ENCODE peak calls at places on chromosome 6, in nine cellular contexts. One of them, this sample, is unnamed.

GRCh38 chr6:137699036-137699683 is 167.9 kb upstream of the TNFAIP3 start:
- DNase-seq in T-helper 17 cell: no peak
- DNase-seq in midbrain: peak
- DNase-seq in occipital lobe: no peak
- DNase-seq in erythroblast: no peak
- DNase-seq in ACHN: no peak
- DNase-seq in nucleus accumbens: no peak
- DNase-seq in adrenal gland: no peak
- DNase-seq in GF-D8: no peak
- DNase-seq in this sample: no peak

GRCh38 chr6:10223841-10224240 is 191.0 kb downstream of the TFAP2A start:
- DNase-seq in T-helper 17 cell: no peak
- DNase-seq in midbrain: no peak
- DNase-seq in occipital lobe: no peak
- DNase-seq in erythroblast: no peak
- DNase-seq in ACHN: no peak
- DNase-seq in nucleus accumbens: no peak
- DNase-seq in adrenal gland: no peak
- DNase-seq in GF-D8: no peak
- DNase-seq in this sample: no peak

GRCh38 chr6:156009656-156010055 is 554.0 kb upstream of the NOX3 start:
- DNase-seq in T-helper 17 cell: no peak
- DNase-seq in midbrain: no peak
- DNase-seq in occipital lobe: no peak
- DNase-seq in erythroblast: no peak
- DNase-seq in ACHN: no peak
- DNase-seq in nucleus accumbens: no peak
- DNase-seq in adrenal gland: no peak
- DNase-seq in GF-D8: no peak
- DNase-seq in this sample: no peak

GRCh38 chr6:160301341-160301740 is 42.7 kb upstream of the SLC22A2 start:
- DNase-seq in T-helper 17 cell: no peak
- DNase-seq in midbrain: no peak
- DNase-seq in occipital lobe: no peak
- DNase-seq in erythroblast: no peak
- DNase-seq in ACHN: no peak
- DNase-seq in nucleus accumbens: no peak
- DNase-seq in adrenal gland: no peak
- DNase-seq in GF-D8: no peak
- DNase-seq in this sample: no peak

GRCh38 chr6:95866732-95867131 is 149.0 kb upstream of the FUT9 start:
- DNase-seq in T-helper 17 cell: no peak
- DNase-seq in midbrain: no peak
- DNase-seq in occipital lobe: no peak
- DNase-seq in erythroblast: no peak
- DNase-seq in ACHN: peak
- DNase-seq in nucleus accumbens: no peak
- DNase-seq in adrenal gland: no peak
- DNase-seq in GF-D8: no peak
- DNase-seq in this sample: no peak

GRCh38 chr6:159505140-159505922 is 187.7 kb downstream of the SOD2 start:
- DNase-seq in T-helper 17 cell: no peak
- DNase-seq in midbrain: peak
- DNase-seq in occipital lobe: no peak
- DNase-seq in erythroblast: no peak
- DNase-seq in ACHN: no peak
- DNase-seq in nucleus accumbens: no peak
- DNase-seq in adrenal gland: no peak
- DNase-seq in GF-D8: no peak
- DNase-seq in this sample: no peak

GRCh38 chr6:127939442-127940066 is 38.7 kb upstream of the THEMIS start:
- DNase-seq in T-helper 17 cell: no peak
- DNase-seq in midbrain: no peak
- DNase-seq in occipital lobe: no peak
- DNase-seq in erythroblast: peak
- DNase-seq in ACHN: no peak
- DNase-seq in nucleus accumbens: no peak
- DNase-seq in adrenal gland: no peak
- DNase-seq in GF-D8: no peak
- DNase-seq in this sample: no peak

GRCh38 chr6:132768051-132768517 is 10.4 kb upstream of the VNN2 start:
- DNase-seq in T-helper 17 cell: no peak
- DNase-seq in midbrain: no peak
- DNase-seq in occipital lobe: no peak
- DNase-seq in erythroblast: peak
- DNase-seq in ACHN: peak
- DNase-seq in nucleus accumbens: no peak
- DNase-seq in adrenal gland: peak
- DNase-seq in GF-D8: peak
- DNase-seq in this sample: no peak

GRCh38 chr6:152089992-152090391 is 282.5 kb downstream of the ESR1 start:
- DNase-seq in T-helper 17 cell: no peak
- DNase-seq in midbrain: no peak
- DNase-seq in occipital lobe: no peak
- DNase-seq in erythroblast: no peak
- DNase-seq in ACHN: no peak
- DNase-seq in nucleus accumbens: no peak
- DNase-seq in adrenal gland: no peak
- DNase-seq in GF-D8: no peak
- DNase-seq in this sample: no peak

GRCh38 chr6:85986681-85987080 is 344.0 kb upstream of the SYNCRIP start:
- DNase-seq in T-helper 17 cell: no peak
- DNase-seq in midbrain: no peak
- DNase-seq in occipital lobe: no peak
- DNase-seq in erythroblast: no peak
- DNase-seq in ACHN: no peak
- DNase-seq in nucleus accumbens: no peak
- DNase-seq in adrenal gland: no peak
- DNase-seq in GF-D8: no peak
- DNase-seq in this sample: no peak

GRCh38 chr6:130708338-130708737 is 118.9 kb upstream of the SMLR1 start:
- DNase-seq in T-helper 17 cell: no peak
- DNase-seq in midbrain: no peak
- DNase-seq in occipital lobe: no peak
- DNase-seq in erythroblast: no peak
- DNase-seq in ACHN: no peak
- DNase-seq in nucleus accumbens: no peak
- DNase-seq in adrenal gland: no peak
- DNase-seq in GF-D8: no peak
- DNase-seq in this sample: no peak

GRCh38 chr6:38796850-38797249 is 81.7 kb downstream of the DNAH8 start:
- DNase-seq in T-helper 17 cell: no peak
- DNase-seq in midbrain: no peak
- DNase-seq in occipital lobe: no peak
- DNase-seq in erythroblast: no peak
- DNase-seq in ACHN: no peak
- DNase-seq in nucleus accumbens: no peak
- DNase-seq in adrenal gland: no peak
- DNase-seq in GF-D8: no peak
- DNase-seq in this sample: no peak

GRCh38 chr6:108203189-108204119 is 37.6 kb downstream of the NR2E1 start:
- DNase-seq in T-helper 17 cell: no peak
- DNase-seq in midbrain: no peak
- DNase-seq in occipital lobe: peak
- DNase-seq in erythroblast: no peak
- DNase-seq in ACHN: no peak
- DNase-seq in nucleus accumbens: no peak
- DNase-seq in adrenal gland: no peak
- DNase-seq in GF-D8: no peak
- DNase-seq in this sample: no peak

GRCh38 chr6:160029525-160029924 is 60.6 kb downstream of the IGF2R start:
- DNase-seq in T-helper 17 cell: no peak
- DNase-seq in midbrain: no peak
- DNase-seq in occipital lobe: no peak
- DNase-seq in erythroblast: no peak
- DNase-seq in ACHN: no peak
- DNase-seq in nucleus accumbens: no peak
- DNase-seq in adrenal gland: no peak
- DNase-seq in GF-D8: no peak
- DNase-seq in this sample: no peak

GRCh38 chr6:18533793-18534192 is 146.6 kb downstream of the RNF144B start:
- DNase-seq in T-helper 17 cell: no peak
- DNase-seq in midbrain: no peak
- DNase-seq in occipital lobe: no peak
- DNase-seq in erythroblast: no peak
- DNase-seq in ACHN: no peak
- DNase-seq in nucleus accumbens: no peak
- DNase-seq in adrenal gland: no peak
- DNase-seq in GF-D8: no peak
- DNase-seq in this sample: no peak

GRCh38 chr6:161924516-161925116 is 650.8 kb upstream of the AGPAT4 start:
- DNase-seq in T-helper 17 cell: no peak
- DNase-seq in midbrain: no peak
- DNase-seq in occipital lobe: no peak
- DNase-seq in erythroblast: no peak
- DNase-seq in ACHN: no peak
- DNase-seq in nucleus accumbens: no peak
- DNase-seq in adrenal gland: no peak
- DNase-seq in GF-D8: no peak
- DNase-seq in this sample: no peak

GRCh38 chr6:107611060-107611824 is 121.3 kb downstream of the SOBP start:
- DNase-seq in T-helper 17 cell: no peak
- DNase-seq in midbrain: no peak
- DNase-seq in occipital lobe: no peak
- DNase-seq in erythroblast: no peak
- DNase-seq in ACHN: no peak
- DNase-seq in nucleus accumbens: no peak
- DNase-seq in adrenal gland: no peak
- DNase-seq in GF-D8: no peak
- DNase-seq in this sample: no peak

GRCh38 chr6:160426146-160426545 is 78.0 kb downstream of the SLC22A3 start:
- DNase-seq in T-helper 17 cell: no peak
- DNase-seq in midbrain: no peak
- DNase-seq in occipital lobe: no peak
- DNase-seq in erythroblast: no peak
- DNase-seq in ACHN: no peak
- DNase-seq in nucleus accumbens: no peak
- DNase-seq in adrenal gland: no peak
- DNase-seq in GF-D8: no peak
- DNase-seq in this sample: no peak

GRCh38 chr6:148251286-148251685 is 91.4 kb upstream of the SASH1 start:
- DNase-seq in T-helper 17 cell: no peak
- DNase-seq in midbrain: peak
- DNase-seq in occipital lobe: no peak
- DNase-seq in erythroblast: no peak
- DNase-seq in ACHN: peak
- DNase-seq in nucleus accumbens: no peak
- DNase-seq in adrenal gland: no peak
- DNase-seq in GF-D8: peak
- DNase-seq in this sample: no peak

GRCh38 chr6:15502451-15503345 is 160.1 kb downstream of the DTNBP1 start:
- DNase-seq in T-helper 17 cell: no peak
- DNase-seq in midbrain: peak
- DNase-seq in occipital lobe: no peak
- DNase-seq in erythroblast: no peak
- DNase-seq in ACHN: no peak
- DNase-seq in nucleus accumbens: no peak
- DNase-seq in adrenal gland: peak
- DNase-seq in GF-D8: no peak
- DNase-seq in this sample: no peak

GRCh38 chr6:118939683-118940082 is 4.7 kb upstream of the MCM9 start:
- DNase-seq in T-helper 17 cell: no peak
- DNase-seq in midbrain: peak
- DNase-seq in occipital lobe: no peak
- DNase-seq in erythroblast: no peak
- DNase-seq in ACHN: no peak
- DNase-seq in nucleus accumbens: no peak
- DNase-seq in adrenal gland: no peak
- DNase-seq in GF-D8: no peak
- DNase-seq in this sample: no peak

GRCh38 chr6:75315978-75316377 is 31.4 kb upstream of the TMEM30A start:
- DNase-seq in T-helper 17 cell: no peak
- DNase-seq in midbrain: no peak
- DNase-seq in occipital lobe: no peak
- DNase-seq in erythroblast: no peak
- DNase-seq in ACHN: no peak
- DNase-seq in nucleus accumbens: no peak
- DNase-seq in adrenal gland: no peak
- DNase-seq in GF-D8: no peak
- DNase-seq in this sample: no peak

GRCh38 chr6:159919011-159919511 is 28.3 kb downstream of the MAS1 start:
- DNase-seq in T-helper 17 cell: no peak
- DNase-seq in midbrain: no peak
- DNase-seq in occipital lobe: peak
- DNase-seq in erythroblast: no peak
- DNase-seq in ACHN: no peak
- DNase-seq in nucleus accumbens: no peak
- DNase-seq in adrenal gland: no peak
- DNase-seq in GF-D8: no peak
- DNase-seq in this sample: no peak

GRCh38 chr6:16389642-16390041 is 151.3 kb downstream of the GMPR start:
- DNase-seq in T-helper 17 cell: no peak
- DNase-seq in midbrain: no peak
- DNase-seq in occipital lobe: no peak
- DNase-seq in erythroblast: no peak
- DNase-seq in ACHN: no peak
- DNase-seq in nucleus accumbens: no peak
- DNase-seq in adrenal gland: no peak
- DNase-seq in GF-D8: no peak
- DNase-seq in this sample: no peak

GRCh38 chr6:166584046-166584679 is 2.3 kb downstream of the RAMACL start:
- DNase-seq in T-helper 17 cell: no peak
- DNase-seq in midbrain: no peak
- DNase-seq in occipital lobe: no peak
- DNase-seq in erythroblast: no peak
- DNase-seq in ACHN: no peak
- DNase-seq in nucleus accumbens: no peak
- DNase-seq in adrenal gland: no peak
- DNase-seq in GF-D8: no peak
- DNase-seq in this sample: no peak

GRCh38 chr6:18211338-18211737 is 53.0 kb downstream of the DEK start:
- DNase-seq in T-helper 17 cell: no peak
- DNase-seq in midbrain: no peak
- DNase-seq in occipital lobe: no peak
- DNase-seq in erythroblast: no peak
- DNase-seq in ACHN: no peak
- DNase-seq in nucleus accumbens: no peak
- DNase-seq in adrenal gland: no peak
- DNase-seq in GF-D8: no peak
- DNase-seq in this sample: no peak

GRCh38 chr6:33424855-33425667 is 5.2 kb downstream of the SYNGAP1 start:
- DNase-seq in T-helper 17 cell: no peak
- DNase-seq in midbrain: no peak
- DNase-seq in occipital lobe: no peak
- DNase-seq in erythroblast: peak
- DNase-seq in ACHN: no peak
- DNase-seq in nucleus accumbens: no peak
- DNase-seq in adrenal gland: peak
- DNase-seq in GF-D8: no peak
- DNase-seq in this sample: no peak

GRCh38 chr6:68743099-68743498 is 108.0 kb downstream of the ADGRB3 start:
- DNase-seq in T-helper 17 cell: no peak
- DNase-seq in midbrain: no peak
- DNase-seq in occipital lobe: no peak
- DNase-seq in erythroblast: no peak
- DNase-seq in ACHN: no peak
- DNase-seq in nucleus accumbens: no peak
- DNase-seq in adrenal gland: no peak
- DNase-seq in GF-D8: no peak
- DNase-seq in this sample: no peak

GRCh38 chr6:131816869-131817268 is 9.0 kb downstream of the ENPP1 start:
- DNase-seq in T-helper 17 cell: no peak
- DNase-seq in midbrain: no peak
- DNase-seq in occipital lobe: no peak
- DNase-seq in erythroblast: no peak
- DNase-seq in ACHN: no peak
- DNase-seq in nucleus accumbens: no peak
- DNase-seq in adrenal gland: no peak
- DNase-seq in GF-D8: no peak
- DNase-seq in this sample: no peak

GRCh38 chr6:154849475-154849874 is 116.3 kb downstream of the SCAF8 start:
- DNase-seq in T-helper 17 cell: no peak
- DNase-seq in midbrain: no peak
- DNase-seq in occipital lobe: no peak
- DNase-seq in erythroblast: no peak
- DNase-seq in ACHN: no peak
- DNase-seq in nucleus accumbens: no peak
- DNase-seq in adrenal gland: no peak
- DNase-seq in GF-D8: no peak
- DNase-seq in this sample: no peak

GRCh38 chr6:18264338-18265098 is at the start of gene DEK:
- DNase-seq in T-helper 17 cell: peak
- DNase-seq in midbrain: peak
- DNase-seq in occipital lobe: peak
- DNase-seq in erythroblast: peak
- DNase-seq in ACHN: peak
- DNase-seq in nucleus accumbens: peak
- DNase-seq in adrenal gland: peak
- DNase-seq in GF-D8: peak
- DNase-seq in this sample: peak

This sample was measured in T-cell.